ENCODE peak calls at places on chromosomes 6 and 20, in four cellular contexts. S, Y, W and Z are unnamed samples.

GRCh38 chr6:70552974-70553373 is 13.8 kb upstream of the SDHAF4 start:
- DNase-seq in S (no peak), Y (no peak), W (no peak), Z (no peak)

GRCh38 chr6:106192824-106193223 is 106.7 kb downstream of the PRDM1 start:
- DNase-seq in S (no peak), Y (no peak), W (peak), Z (no peak)

GRCh38 chr20:56796345-56796744 is 167.2 kb downstream of the TFAP2C start:
- DNase-seq in S (no peak), Y (peak), W (no peak), Z (no peak)

GRCh38 chr6:158353851-158354508 is 41.7 kb downstream of the TULP4 start:
- DNase-seq in S (no peak), Y (no peak), W (no peak), Z (no peak)

GRCh38 chr20:42155586-42155985 is 537.4 kb upstream of the CHD6 start:
- DNase-seq in S (no peak), Y (no peak), W (no peak), Z (no peak)

GRCh38 chr20:54069501-54069971 is 858 bp downstream of the BCAS1 start:
- DNase-seq in S (no peak), Y (no peak), W (no peak), Z (no peak)

GRCh38 chr20:34862724-34863123 is 9.9 kb downstream of the GGT7 start:
- DNase-seq in S (no peak), Y (no peak), W (no peak), Z (no peak)

GRCh38 chr20:57391439-57392129 is 388 bp downstream of the RBM38 start:
- DNase-seq in S (no peak), Y (peak), W (no peak), Z (peak)

GRCh38 chr6:37987008-37987407 is 167.5 kb downstream of the ZFAND3 start:
- DNase-seq in S (no peak), Y (no peak), W (no peak), Z (no peak)

GRCh38 chr6:111843347-111844147 is 29.7 kb downstream of the FYN start:
- DNase-seq in S (peak), Y (peak), W (no peak), Z (peak)

GRCh38 chr20:9571783-9572182 is 57.4 kb downstream of the LAMP5 start:
- DNase-seq in S (no peak), Y (no peak), W (no peak), Z (no peak)

GRCh38 chr6:158211273-158212055 is 43.3 kb downstream of the GTF2H5 start:
- DNase-seq in S (no peak), Y (no peak), W (no peak), Z (no peak)

GRCh38 chr6:157314705-157315321 is 8.5 kb downstream of the TMEM242 start:
- DNase-seq in S (no peak), Y (peak), W (peak), Z (no peak)

GRCh38 chr6:75113446-75113845 is 92.4 kb downstream of the COL12A1 start:
- DNase-seq in S (no peak), Y (no peak), W (no peak), Z (no peak)

GRCh38 chr6:136090929-136091328 is 159.2 kb downstream of the MTFR2 start:
- DNase-seq in S (no peak), Y (no peak), W (no peak), Z (no peak)

GRCh38 chr6:169589699-169590257 is 112.1 kb downstream of the WDR27 start:
- DNase-seq in S (no peak), Y (no peak), W (no peak), Z (no peak)

GRCh38 chr20:32907886-32908285 is 49.2 kb downstream of the EFCAB8 start:
- DNase-seq in S (no peak), Y (no peak), W (no peak), Z (no peak)

GRCh38 chr20:52801628-52802006 is 170.5 kb upstream of the TSHZ2 start:
- DNase-seq in S (no peak), Y (no peak), W (no peak), Z (no peak)

GRCh38 chr6:326896-327537 is 34.7 kb downstream of the DUSP22 start:
- DNase-seq in S (no peak), Y (no peak), W (no peak), Z (no peak)

GRCh38 chr20:17796096-17796563 is 96.4 kb downstream of the BANF2 start:
- DNase-seq in S (no peak), Y (peak), W (no peak), Z (no peak)

GRCh38 chr6:159267165-159267564 is 98.0 kb downstream of the FNDC1 start:
- DNase-seq in S (no peak), Y (peak), W (no peak), Z (peak)

GRCh38 chr6:108798672-108799355 is 49.4 kb upstream of the ARMC2 start:
- DNase-seq in S (peak), Y (peak), W (no peak), Z (no peak)

GRCh38 chr6:53611342-53611741 is 54.2 kb downstream of the KLHL31 start:
- DNase-seq in S (no peak), Y (no peak), W (no peak), Z (no peak)

GRCh38 chr6:3844097-3844463 is 5.1 kb upstream of the FAM50B start:
- DNase-seq in S (no peak), Y (no peak), W (no peak), Z (no peak)

GRCh38 chr6:12570461-12571030 is 146.0 kb upstream of the PHACTR1 start:
- DNase-seq in S (no peak), Y (no peak), W (no peak), Z (no peak)

GRCh38 chr20:1894951-1895673 is at the start of gene SIRPA:
- DNase-seq in S (no peak), Y (peak), W (no peak), Z (peak)

GRCh38 chr6:151263967-151264366 is 24.2 kb downstream of the AKAP12 start:
- DNase-seq in S (no peak), Y (no peak), W (no peak), Z (no peak)

GRCh38 chr6:162509821-162510220 is 217.7 kb downstream of the PRKN start:
- DNase-seq in S (no peak), Y (no peak), W (no peak), Z (no peak)

GRCh38 chr6:112881828-112882227 is 534.7 kb downstream of the RFPL4B start:
- DNase-seq in S (no peak), Y (no peak), W (no peak), Z (no peak)

GRCh38 chr20:12391099-12391498 is 473.4 kb downstream of the BTBD3 start:
- DNase-seq in S (no peak), Y (no peak), W (no peak), Z (no peak)

GRCh38 chr6:132320007-132320406 is 81.3 kb downstream of the MOXD1 start:
- DNase-seq in S (no peak), Y (no peak), W (no peak), Z (no peak)

GRCh38 chr20:40855269-40855668 is 166.2 kb upstream of the MAFB start:
- DNase-seq in S (no peak), Y (no peak), W (no peak), Z (no peak)

GRCh38 chr20:51500311-51500710 is 42.2 kb downstream of the NFATC2 start:
- DNase-seq in S (peak), Y (peak), W (no peak), Z (no peak)

GRCh38 chr6:135268740-135269139 is 87.6 kb downstream of the MYB start:
- DNase-seq in S (no peak), Y (no peak), W (no peak), Z (no peak)

GRCh38 chr6:130457605-130458004 is 91.8 kb downstream of the TMEM200A start:
- DNase-seq in S (no peak), Y (no peak), W (no peak), Z (no peak)

DNA sequence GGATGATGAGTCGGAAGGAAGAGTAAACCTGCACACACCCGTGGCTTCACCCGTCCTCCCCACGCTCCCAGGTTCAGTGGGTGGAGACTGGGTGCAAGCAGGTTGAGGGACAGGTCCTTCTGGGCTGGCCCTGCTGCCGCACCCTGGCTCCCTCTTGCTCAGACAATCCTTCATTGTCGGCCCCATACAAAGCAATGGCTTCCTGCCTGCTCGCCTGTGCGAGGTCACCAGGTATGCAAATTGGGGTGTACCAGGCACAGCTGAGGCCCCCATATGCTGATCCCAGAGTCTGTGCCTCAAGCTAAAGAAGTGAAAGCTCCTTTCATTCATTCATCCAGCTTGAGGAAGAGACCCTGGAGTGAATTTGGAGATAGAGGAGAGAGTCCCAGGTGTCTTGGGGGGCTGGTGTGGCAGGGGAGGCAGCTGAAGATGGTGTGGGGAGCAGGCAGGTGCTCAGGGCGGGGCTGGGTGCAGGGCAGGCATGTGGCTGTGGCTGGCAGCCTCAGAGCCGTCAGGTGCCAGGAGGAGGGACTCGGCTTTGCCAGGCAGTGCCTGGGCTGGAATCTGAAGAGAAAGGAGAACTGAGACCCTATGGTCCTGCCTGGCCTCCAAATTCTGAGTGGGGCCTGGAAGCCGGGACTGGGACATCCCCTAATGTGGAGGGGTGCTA is 4.7 kb downstream of the SLCO4A1 start:
- DNase-seq in S (peak), Y (no peak), W (no peak), Z (no peak)
- TF ChIP-seq POLR2A in S (peak), Y (no peak), W (no peak), Z (no peak)

GRCh38 chr6:28355743-28356665 is 6.3 kb downstream of the ZKSCAN3 start:
- DNase-seq in S (peak), Y (peak), W (peak), Z (peak)
- TF ChIP-seq POLR2A in S (peak), Y (no peak), W (no peak), Z (peak)

GRCh38 chr6:35474978-35475570 is 6.9 kb downstream of the RPL10A start:
- DNase-seq in S (no peak), Y (no peak), W (no peak), Z (no peak)

GRCh38 chr6:35473849-35474128 is 5.6 kb downstream of the RPL10A start:
- DNase-seq in S (no peak), Y (no peak), W (no peak), Z (no peak)

GRCh38 chr6:35473075-35473848 is 5.1 kb downstream of the RPL10A start:
- DNase-seq in S (no peak), Y (peak), W (no peak), Z (no peak)

GRCh38 chr6:35475573-35475972 is 7.4 kb downstream of the RPL10A start:
- DNase-seq in S (no peak), Y (no peak), W (no peak), Z (no peak)

GRCh38 chr6:35474129-35474977 is 6.2 kb downstream of the RPL10A start:
- DNase-seq in S (no peak), Y (peak), W (no peak), Z (no peak)
- TF ChIP-seq POLR2A in S (no peak), Y (peak), W (no peak), Z (peak)

GRCh38 chr6:143060354-143060805 is 309 bp upstream of the AIG1 start:
- DNase-seq in S (peak), Y (peak), W (peak), Z (peak)

GRCh38 chr6:143061597-143062385 is 1.1 kb downstream of the AIG1 start:
- DNase-seq in S (no peak), Y (no peak), W (no peak), Z (peak)

GRCh38 chr6:143062551-143062950 is 1.9 kb downstream of the AIG1 start:
- DNase-seq in S (no peak), Y (no peak), W (no peak), Z (no peak)

GRCh38 chr6:143059616-143060353 is 904 bp upstream of the AIG1 start:
- DNase-seq in S (no peak), Y (peak), W (peak), Z (no peak)

DNA sequence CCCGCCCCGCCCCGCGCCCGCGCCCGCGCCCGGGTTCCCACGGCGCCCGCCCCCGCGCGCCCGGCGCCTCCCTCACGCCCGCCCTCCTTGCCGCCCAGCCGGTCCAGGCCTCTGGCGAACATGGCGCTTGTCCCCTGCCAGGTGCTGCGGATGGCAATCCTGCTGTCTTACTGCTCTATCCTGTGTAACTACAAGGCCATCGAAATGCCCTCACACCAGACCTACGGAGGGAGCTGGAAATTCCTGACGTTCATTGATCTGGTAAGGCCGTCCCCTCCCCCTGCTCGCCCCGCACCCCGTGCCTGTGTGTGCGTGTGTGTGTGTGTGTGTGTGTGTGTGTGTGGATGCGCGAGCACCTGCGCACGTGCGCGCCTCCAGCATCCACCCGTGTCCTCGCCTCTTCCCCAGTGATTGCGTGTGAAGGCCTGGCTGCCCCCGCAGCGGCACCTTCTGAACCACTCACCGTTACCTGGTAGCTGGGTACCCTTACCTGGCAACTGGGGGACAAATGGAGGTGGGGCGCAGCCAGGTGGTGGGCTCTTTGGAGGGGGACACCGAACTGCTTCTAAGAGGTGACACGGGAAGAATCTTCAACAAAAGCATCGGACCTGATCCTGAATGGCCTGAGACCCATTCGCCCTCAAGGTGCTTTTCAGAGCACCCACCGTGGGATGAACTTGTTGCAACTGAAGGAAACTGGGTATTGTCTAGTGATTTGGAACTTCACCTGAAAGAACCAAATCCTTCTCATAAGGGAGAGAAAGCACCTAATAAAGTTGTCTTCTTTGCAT is at the start of gene AIG1:
- DNase-seq in S (peak), Y (no peak), W (peak), Z (peak)
- TF ChIP-seq POLR2A in S (no peak), Y (no peak), W (peak), Z (no peak)

GRCh38 chr20:61024390-61024789 is 227.7 kb upstream of the CDH4 start:
- DNase-seq in S (no peak), Y (no peak), W (no peak), Z (no peak)

GRCh38 chr20:61023612-61024011 is 228.4 kb upstream of the CDH4 start:
- DNase-seq in S (no peak), Y (no peak), W (no peak), Z (no peak)

GRCh38 chr20:61014486-61014885 is 237.6 kb upstream of the CDH4 start:
- DNase-seq in S (no peak), Y (no peak), W (no peak), Z (no peak)

GRCh38 chr20:61015602-61016001 is 236.5 kb upstream of the CDH4 start:
- DNase-seq in S (no peak), Y (no peak), W (no peak), Z (no peak)

DNA sequence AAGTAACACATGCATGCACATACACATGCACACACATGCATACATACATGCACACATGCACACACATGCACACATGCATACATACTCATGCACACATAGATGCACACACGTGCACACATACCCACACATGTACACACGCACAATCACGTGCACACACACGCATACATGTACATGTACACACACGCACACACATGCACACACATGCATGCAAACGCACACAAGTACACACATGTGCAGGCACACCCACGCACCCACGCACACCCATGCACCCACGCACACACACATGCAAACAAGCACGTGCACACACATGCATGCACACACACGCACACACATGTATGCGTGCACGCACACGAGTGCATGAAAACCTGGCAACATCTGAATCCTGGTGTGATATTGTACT is 232.7 kb upstream of the CDH4 start:
- DNase-seq in S (no peak), Y (no peak), W (no peak), Z (no peak)
- TF ChIP-seq POLR2A in S (no peak), Y (no peak), W (no peak), Z (no peak)

GRCh38 chr6:16239090-16239797 is 857 bp downstream of the GMPR start:
- DNase-seq in S (no peak), Y (peak), W (no peak), Z (peak)
- TF ChIP-seq POLR2A in S (no peak), Y (no peak), W (no peak), Z (peak)

GRCh38 chr20:13784893-13785715 is at the start of the genes ESF1 and NDUFAF5:
- DNase-seq in S (peak), Y (peak), W (peak), Z (peak)

GRCh38 chr20:13786143-13786828 is 1.5 kb downstream of the NDUFAF5 start:
- DNase-seq in S (no peak), Y (peak), W (no peak), Z (peak)

GRCh38 chr20:13788167-13788834 is 3.5 kb downstream of the NDUFAF5 start:
- DNase-seq in S (peak), Y (peak), W (peak), Z (peak)

GRCh38 chr20:13783528-13783927 is 1.2 kb downstream of the ESF1 start:
- DNase-seq in S (no peak), Y (no peak), W (no peak), Z (peak)

GRCh38 chr20:13784271-13784892 is 337 bp downstream of the ESF1 start:
- DNase-seq in S (peak), Y (no peak), W (no peak), Z (no peak)
- TF ChIP-seq POLR2A in S (no peak), Y (no peak), W (peak), Z (no peak)

GRCh38 chr20:3811421-3812258 is 8.7 kb upstream of the AP5S1 start:
- DNase-seq in S (peak), Y (peak), W (peak), Z (peak)
- TF ChIP-seq POLR2A in S (peak), Y (peak), W (no peak), Z (peak)